ENCODE peak calls at places on chromosomes 7 and 10, in four cellular contexts. One of them, this sample, is unnamed. For H3K4me1, the result is how much of the 10 kb centered on the place peaks cover.

GRCh38 chr7:153090757-153091156 is 331.2 kb downstream of the ACTR3B start:
- DNase-seq in HepG2: no peak
- DNase-seq in IMR-90: no peak
- DNase-seq in K562: no peak
- DNase-seq in this sample: no peak

GRCh38 chr10:90148121-90148855 is 446.9 kb downstream of the KIF20B start:
- DNase-seq in K562: no peak
- DNase-seq in HepG2: peak
- DNase-seq in IMR-90: peak
- DNase-seq in this sample: no peak

GRCh38 chr10:63416376-63416775 is 49.4 kb downstream of the JMJD1C start:
- DNase-seq in IMR-90: peak
- DNase-seq in K562: no peak
- DNase-seq in HepG2: peak
- DNase-seq in this sample: no peak

GRCh38 chr10:124601431-124602120 is 140.0 kb downstream of the LHPP start:
- DNase-seq in HepG2: no peak
- DNase-seq in IMR-90: no peak
- DNase-seq in K562: no peak
- DNase-seq in this sample: no peak

GRCh38 chr10:119090026-119090808 is 9.6 kb upstream of the EIF3A start:
- DNase-seq in K562: no peak
- DNase-seq in IMR-90: no peak
- DNase-seq in HepG2: no peak
- DNase-seq in this sample: no peak

GRCh38 chr10:119026301-119027110 is 3.0 kb upstream of the NANOS1 start:
- DNase-seq in IMR-90: no peak
- DNase-seq in K562: no peak
- DNase-seq in HepG2: no peak
- DNase-seq in this sample: no peak

GRCh38 chr10:96271017-96271815 is at the start of gene BLNK:
- DNase-seq in K562: no peak
- DNase-seq in IMR-90: peak
- DNase-seq in HepG2: no peak
- DNase-seq in this sample: no peak

GRCh38 chr7:13742126-13742525 is 247.3 kb downstream of the ETV1 start:
- DNase-seq in IMR-90: peak
- DNase-seq in K562: no peak
- DNase-seq in HepG2: no peak
- DNase-seq in this sample: no peak

GRCh38 chr7:318476-319266 is 28.7 kb downstream of the FOXL3 start:
- DNase-seq in IMR-90: no peak
- DNase-seq in HepG2: peak
- DNase-seq in K562: no peak
- DNase-seq in this sample: no peak

GRCh38 chr10:34816067-34817002 is 1.2 kb upstream of the PARD3 start:
- DNase-seq in IMR-90: peak
- DNase-seq in HepG2: no peak
- DNase-seq in K562: no peak
- DNase-seq in this sample: peak

GRCh38 chr10:3095373-3096139 is 28.2 kb downstream of the PFKP start:
- DNase-seq in HepG2: peak
- DNase-seq in IMR-90: peak
- DNase-seq in K562: peak
- DNase-seq in this sample: peak

GRCh38 chr7:79593819-79594218 is 140.4 kb upstream of the MAGI2 start:
- DNase-seq in IMR-90: no peak
- DNase-seq in K562: no peak
- DNase-seq in HepG2: no peak
- DNase-seq in this sample: no peak

GRCh38 chr7:124459101-124460052 is 306.2 kb downstream of the GPR37 start:
- DNase-seq in IMR-90: peak
- DNase-seq in HepG2: peak
- DNase-seq in K562: no peak
- DNase-seq in this sample: peak

GRCh38 chr7:70349031-70349430 is 750.8 kb downstream of the AUTS2 start:
- DNase-seq in K562: no peak
- DNase-seq in HepG2: no peak
- DNase-seq in IMR-90: no peak
- DNase-seq in this sample: no peak

GRCh38 chr10:129951251-129951808 is 12.7 kb downstream of the EBF3 start:
- DNase-seq in K562: no peak
- DNase-seq in IMR-90: no peak
- DNase-seq in HepG2: no peak
- DNase-seq in this sample: no peak

GRCh38 chr10:47294501-47294900 is 5.5 kb upstream of the GDF10 start:
- DNase-seq in IMR-90: no peak
- DNase-seq in K562: no peak
- DNase-seq in HepG2: no peak
- DNase-seq in this sample: no peak

GRCh38 chr10:113026679-113027078 is 76.6 kb downstream of the TCF7L2 start:
- DNase-seq in IMR-90: peak
- DNase-seq in HepG2: no peak
- DNase-seq in K562: no peak
- DNase-seq in this sample: no peak

GRCh38 chr7:73612598-73613269 is 11.6 kb downstream of the MLXIPL start:
- DNase-seq in K562: peak
- DNase-seq in IMR-90: peak
- DNase-seq in HepG2: peak
- DNase-seq in this sample: peak

GRCh38 chr10:50561266-50561665 is 62.5 kb downstream of the SGMS1 start:
- DNase-seq in HepG2: no peak
- DNase-seq in IMR-90: peak
- DNase-seq in K562: no peak
- DNase-seq in this sample: no peak

GRCh38 chr10:34109952-34110702 is 705.0 kb downstream of the PARD3 start:
- DNase-seq in IMR-90: peak
- DNase-seq in K562: no peak
- DNase-seq in HepG2: no peak
- DNase-seq in this sample: peak

GRCh38 chr7:70360557-70360956 is 762.3 kb downstream of the AUTS2 start:
- DNase-seq in HepG2: no peak
- DNase-seq in K562: no peak
- DNase-seq in IMR-90: no peak
- DNase-seq in this sample: no peak

GRCh38 chr10:95552680-95553342 is 8.4 kb downstream of the SORBS1 start:
- DNase-seq in HepG2: peak
- DNase-seq in IMR-90: no peak
- DNase-seq in K562: no peak
- DNase-seq in this sample: peak

GRCh38 chr10:44952779-44953231 is 6.8 kb upstream of the RASSF4 start:
- DNase-seq in IMR-90: no peak
- DNase-seq in K562: no peak
- DNase-seq in HepG2: peak
- DNase-seq in this sample: no peak

GRCh38 chr10:29946953-29947700 is 112.3 kb downstream of the JCAD start:
- DNase-seq in HepG2: no peak
- DNase-seq in IMR-90: peak
- DNase-seq in K562: no peak
- DNase-seq in this sample: no peak

GRCh38 chr7:115825736-115826135 is 204.8 kb downstream of the TFEC start:
- DNase-seq in HepG2: no peak
- DNase-seq in IMR-90: peak
- DNase-seq in K562: no peak
- DNase-seq in this sample: no peak

GRCh38 chr10:52568309-52568708 is 204.3 kb downstream of the MBL2 start:
- DNase-seq in IMR-90: peak
- DNase-seq in K562: no peak
- DNase-seq in HepG2: no peak
- DNase-seq in this sample: no peak

DNA sequence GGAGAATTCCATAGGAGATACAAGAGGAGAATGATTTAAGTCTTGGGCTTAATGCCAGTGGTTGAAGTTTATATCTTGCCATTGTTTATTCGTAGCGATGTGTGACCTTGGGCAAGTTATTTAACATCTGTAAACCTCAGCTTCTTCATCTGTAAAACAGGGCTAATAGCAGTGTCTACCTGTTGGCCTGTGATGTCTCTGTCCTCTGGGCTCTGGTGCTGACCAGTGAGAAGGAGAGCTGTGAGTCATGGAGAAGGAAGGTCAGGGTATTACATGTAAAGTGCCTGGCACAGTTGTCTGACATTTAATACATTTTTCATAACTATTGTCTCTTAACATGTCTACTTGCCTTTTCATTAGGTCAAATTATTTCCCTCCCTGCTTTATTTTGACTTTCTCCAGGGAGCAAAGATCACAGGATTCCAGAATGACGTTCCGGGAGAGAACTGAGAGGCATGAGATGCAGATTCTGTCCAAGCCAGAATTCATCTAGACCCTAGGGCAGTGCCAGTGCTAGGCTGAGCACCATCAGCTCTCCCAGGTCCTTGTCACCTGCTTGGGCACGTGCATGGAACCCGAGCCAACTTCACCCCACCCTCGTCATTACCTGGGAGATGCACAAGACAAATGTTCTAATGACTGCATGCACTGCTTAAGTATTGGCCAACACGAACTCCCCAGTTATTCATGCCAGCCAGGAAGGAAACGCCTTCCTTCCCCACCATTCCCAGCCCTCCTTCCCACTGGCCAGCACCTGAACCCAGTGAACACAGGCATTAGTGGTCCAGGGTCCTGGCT is 187.9 kb downstream of the DPY19L1 start:
- DNase-seq in IMR-90: no peak
- DNase-seq in HepG2: peak
- DNase-seq in K562: no peak
- DNase-seq in this sample: peak
- H3K4me1 ChIP-seq in IMR-90: under half
- H3K4me1 ChIP-seq in HepG2: under half
- H3K4me1 ChIP-seq in K562: under half
- H3K4me1 ChIP-seq in this sample: under half

GRCh38 chr10:122373713-122374112 is 795 bp upstream of the PLEKHA1 start:
- DNase-seq in HepG2: peak
- DNase-seq in K562: no peak
- DNase-seq in IMR-90: peak
- DNase-seq in this sample: peak
- TF ChIP-seq MAZ in HepG2: no peak
- TF ChIP-seq MAZ in K562: no peak
- TF ChIP-seq MAZ in IMR-90: no peak
- TF ChIP-seq MAZ in this sample: no peak

GRCh38 chr10:46232084-46232483 is 54.7 kb upstream of the ANTXRL start:
- DNase-seq in HepG2: no peak
- DNase-seq in K562: no peak
- DNase-seq in IMR-90: no peak
- DNase-seq in this sample: no peak

GRCh38 chr10:46232666-46233065 is 54.1 kb upstream of the ANTXRL start:
- DNase-seq in HepG2: no peak
- DNase-seq in K562: no peak
- DNase-seq in IMR-90: no peak
- DNase-seq in this sample: no peak

GRCh38 chr10:46234026-46234425 is 52.8 kb upstream of the ANTXRL start:
- DNase-seq in IMR-90: no peak
- DNase-seq in HepG2: no peak
- DNase-seq in K562: no peak
- DNase-seq in this sample: no peak

GRCh38 chr10:46234431-46235060 is 52.3 kb upstream of the ANTXRL start:
- DNase-seq in IMR-90: no peak
- DNase-seq in HepG2: no peak
- DNase-seq in K562: no peak
- DNase-seq in this sample: no peak

GRCh38 chr10:46233101-46233500 is 53.7 kb upstream of the ANTXRL start:
- DNase-seq in K562: no peak
- DNase-seq in HepG2: no peak
- DNase-seq in IMR-90: no peak
- DNase-seq in this sample: no peak
- TF ChIP-seq POLR2A in K562: no peak
- TF ChIP-seq POLR2A in HepG2: no peak
- TF ChIP-seq POLR2A in IMR-90: no peak
- TF ChIP-seq POLR2A in this sample: no peak

DNA sequence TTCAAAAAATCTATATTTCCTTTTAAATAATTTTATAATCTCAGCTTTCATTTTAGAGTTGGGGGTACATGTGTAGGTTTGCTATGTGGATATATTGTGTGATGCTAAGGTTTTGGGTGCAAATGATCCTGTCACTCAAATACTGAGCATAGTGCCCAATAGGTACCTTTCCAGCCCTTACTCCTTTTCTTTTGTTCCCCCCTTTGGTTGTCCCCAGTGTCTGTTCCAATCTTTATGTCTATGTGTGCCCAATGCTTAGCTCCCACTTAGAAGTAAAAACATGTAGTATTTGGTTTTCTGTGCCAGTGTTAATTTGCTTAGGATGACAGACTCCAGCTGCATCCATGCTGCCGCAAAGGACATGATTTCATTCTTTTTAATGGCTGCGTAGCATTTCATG is 103.6 kb downstream of the ZEB1 start:
- DNase-seq in IMR-90: no peak
- DNase-seq in HepG2: no peak
- DNase-seq in K562: no peak
- DNase-seq in this sample: no peak
- H3K4me1 ChIP-seq in IMR-90: under half
- H3K4me1 ChIP-seq in HepG2: under half
- H3K4me1 ChIP-seq in K562: under half
- H3K4me1 ChIP-seq in this sample: under half

GRCh38 chr10:126239844-126240243 is 148.4 kb downstream of the ADAM12 start:
- DNase-seq in K562: no peak
- DNase-seq in HepG2: no peak
- DNase-seq in IMR-90: no peak
- DNase-seq in this sample: no peak
- TF ChIP-seq MAZ in K562: no peak
- TF ChIP-seq MAZ in HepG2: no peak
- TF ChIP-seq MAZ in IMR-90: no peak
- TF ChIP-seq MAZ in this sample: no peak

GRCh38 chr10:5511885-5512280 is 12.5 kb upstream of the CALML5 start:
- DNase-seq in K562: no peak
- DNase-seq in IMR-90: no peak
- DNase-seq in HepG2: no peak
- DNase-seq in this sample: no peak

GRCh38 chr10:5511231-5511884 is 12.0 kb upstream of the CALML5 start:
- DNase-seq in HepG2: no peak
- DNase-seq in IMR-90: no peak
- DNase-seq in K562: peak
- DNase-seq in this sample: no peak

GRCh38 chr10:5509691-5510090 is 10.3 kb upstream of the CALML5 start:
- DNase-seq in IMR-90: no peak
- DNase-seq in HepG2: no peak
- DNase-seq in K562: no peak
- DNase-seq in this sample: no peak

GRCh38 chr10:5509236-5509635 is 9.9 kb upstream of the CALML5 start:
- DNase-seq in K562: no peak
- DNase-seq in HepG2: no peak
- DNase-seq in IMR-90: no peak
- DNase-seq in this sample: no peak

GRCh38 chr10:5510281-5511072 is 11.1 kb upstream of the CALML5 start:
- DNase-seq in IMR-90: no peak
- DNase-seq in HepG2: no peak
- DNase-seq in K562: no peak
- DNase-seq in this sample: no peak
- TF ChIP-seq POLR2A in IMR-90: no peak
- TF ChIP-seq POLR2A in HepG2: no peak
- TF ChIP-seq POLR2A in K562: no peak
- TF ChIP-seq POLR2A in this sample: no peak

GRCh38 chr7:139095194-139095659 is 14.3 kb downstream of the ZC3HAV1 start:
- DNase-seq in HepG2: no peak
- DNase-seq in IMR-90: no peak
- DNase-seq in K562: peak
- DNase-seq in this sample: no peak
- H3K4me1 ChIP-seq in HepG2: under half
- H3K4me1 ChIP-seq in IMR-90: under half
- H3K4me1 ChIP-seq in K562: under half
- H3K4me1 ChIP-seq in this sample: under half

GRCh38 chr7:29239638-29240037 is 45.1 kb downstream of the CHN2 start:
- DNase-seq in IMR-90: no peak
- DNase-seq in HepG2: no peak
- DNase-seq in K562: peak
- DNase-seq in this sample: peak
- TF ChIP-seq MAZ in IMR-90: no peak
- TF ChIP-seq MAZ in HepG2: no peak
- TF ChIP-seq MAZ in K562: no peak
- TF ChIP-seq MAZ in this sample: no peak

This sample was measured in A549.